ENCODE peak calls at places on chromosomes 7 and 10, in six cellular contexts. Y, V, W, T, A and E are unnamed samples.

GRCh38 chr10:48727866-48728265 is 43.2 kb downstream of the WDFY4 start:
- DNase-seq in Y (no peak), V (no peak), W (no peak), T (no peak), A (no peak), E (no peak)

GRCh38 chr7:4745971-4746919 is 29.2 kb upstream of the AP5Z1 start:
- DNase-seq in Y (no peak), V (peak), W (no peak), T (peak), A (no peak), E (no peak)

GRCh38 chr10:44394696-44395383 is 9.9 kb upstream of the CXCL12 start:
- DNase-seq in Y (no peak), V (no peak), W (no peak), T (no peak), A (no peak), E (no peak)

GRCh38 chr10:62036186-62037081 is 134.9 kb downstream of the ARID5B start:
- DNase-seq in Y (no peak), V (no peak), W (no peak), T (no peak), A (no peak), E (no peak)

GRCh38 chr7:37216923-37217322 is 231.7 kb downstream of the ELMO1 start:
- DNase-seq in Y (no peak), V (no peak), W (no peak), T (no peak), A (no peak), E (no peak)

GRCh38 chr10:5840314-5841307 is 27.4 kb upstream of the GDI2 start:
- DNase-seq in Y (peak), V (peak), W (no peak), T (no peak), A (no peak), E (no peak)

GRCh38 chr10:22931948-22932347 is 4.1 kb downstream of the ARMC3 start:
- DNase-seq in Y (no peak), V (no peak), W (no peak), T (no peak), A (no peak), E (no peak)

GRCh38 chr10:131207584-131208532 is 103.7 kb downstream of the TCERG1L start:
- DNase-seq in Y (no peak), V (no peak), W (no peak), T (no peak), A (no peak), E (no peak)

GRCh38 chr10:71837085-71837827 is 13.8 kb downstream of the PSAP start:
- DNase-seq in Y (no peak), V (peak), W (no peak), T (no peak), A (peak), E (no peak)